ENCODE peak calls at places on chromosomes 16 and 17, in six cellular contexts. J is adrenal gland; D is CD8-positive, alpha-beta memory T cell; Z is body of pancreas; I is PC-9; U is heart right ventricle. H is an unnamed sample. For H3K4me1, the result is how much of the 10 kb centered on the place peaks cover.

GRCh38 chr16:69123894-69124293 is 8.5 kb downstream of the CHTF8 start:
- DNase-seq in J (peak), D (peak), Z (peak), I (peak), U (peak), H (no peak)

GRCh38 chr16:48210747-48211146 is 33.4 kb upstream of the LONP2 start:
- DNase-seq in J (no peak), D (no peak), Z (peak), I (no peak), U (no peak), H (no peak)

GRCh38 chr17:82346342-82347300 is 12.4 kb upstream of the TEX19 start:
- DNase-seq in J (no peak), D (no peak), Z (no peak), I (no peak), U (no peak), H (no peak)

GRCh38 chr17:6940186-6940649 is 55.6 kb upstream of the ALOX12 start:
- DNase-seq in J (peak), D (no peak), Z (no peak), I (no peak), U (no peak), H (no peak)

GRCh38 chr16:3759736-3760135 is 42.4 kb upstream of the TRAP1 start:
- DNase-seq in J (no peak), D (no peak), Z (no peak), I (no peak), U (no peak), H (no peak)

GRCh38 chr17:58783380-58783779 is 27.7 kb downstream of the PPM1E start:
- DNase-seq in J (no peak), D (no peak), Z (no peak), I (no peak), U (no peak), H (no peak)

GRCh38 chr16:85195884-85196816 is 83.9 kb upstream of the CIBAR2 start:
- DNase-seq in J (peak), D (no peak), Z (peak), I (no peak), U (no peak), H (no peak)

GRCh38 chr17:4043862-4044261 is 79.6 kb upstream of the ATP2A3 start:
- DNase-seq in J (peak), D (peak), Z (no peak), I (no peak), U (no peak), H (no peak)

GRCh38 chr17:67602974-67603373 is 114.8 kb upstream of the NOL11 start:
- DNase-seq in J (peak), D (peak), Z (peak), I (no peak), U (no peak), H (no peak)

GRCh38 chr17:80123791-80124190 is 22.4 kb downstream of the GAA start:
- DNase-seq in J (peak), D (no peak), Z (peak), I (no peak), U (no peak), H (no peak)

GRCh38 chr16:19607610-19608280 is 52.2 kb downstream of the VPS35L start:
- DNase-seq in J (no peak), D (no peak), Z (no peak), I (peak), U (no peak), H (no peak)

GRCh38 chr16:48352648-48353347 is 32.4 kb downstream of the SIAH1 start:
- DNase-seq in J (no peak), D (no peak), Z (no peak), I (no peak), U (no peak), H (no peak)

GRCh38 chr16:27853651-27854050 is 209.9 kb downstream of the GSG1L start:
- DNase-seq in J (no peak), D (no peak), Z (no peak), I (no peak), U (no peak), H (no peak)

GRCh38 chr17:45052052-45052772 is 780 bp upstream of the DCAKD start:
- DNase-seq in J (peak), D (peak), Z (peak), I (no peak), U (peak), H (peak)

GRCh38 chr16:27232061-27232841 is 28.9 kb downstream of the KDM8 start:
- DNase-seq in J (no peak), D (no peak), Z (no peak), I (no peak), U (no peak), H (peak)

GRCh38 chr16:68272501-68273209 is 8.3 kb downstream of the SLC7A6 start:
- DNase-seq in J (no peak), D (peak), Z (peak), I (no peak), U (no peak), H (no peak)

GRCh38 chr16:81608515-81609209 is 164.1 kb downstream of the CMIP start:
- DNase-seq in J (peak), D (no peak), Z (peak), I (no peak), U (no peak), H (no peak)

GRCh38 chr16:8717469-8717868 is 43.1 kb downstream of the ABAT start:
- DNase-seq in J (no peak), D (no peak), Z (no peak), I (no peak), U (no peak), H (no peak)

GRCh38 chr17:3888343-3889171 is 4.3 kb downstream of the CAMKK1 start:
- DNase-seq in J (peak), D (no peak), Z (peak), I (peak), U (peak), H (no peak)

GRCh38 chr16:56525154-56525720 is 5.4 kb upstream of the BBS2 start:
- DNase-seq in J (no peak), D (no peak), Z (no peak), I (no peak), U (no peak), H (no peak)

GRCh38 chr16:75361936-75362335 is 71.4 kb downstream of the CFDP1 start:
- DNase-seq in J (no peak), D (no peak), Z (no peak), I (no peak), U (no peak), H (no peak)

GRCh38 chr17:45305532-45306087 is 11.2 kb downstream of the MAP3K14 start:
- DNase-seq in J (no peak), D (no peak), Z (no peak), I (no peak), U (no peak), H (no peak)

GRCh38 chr17:33667052-33667509 is 374.0 kb upstream of the ASIC2 start:
- DNase-seq in J (no peak), D (peak), Z (no peak), I (no peak), U (no peak), H (no peak)

GRCh38 chr16:23987443-23987842 is 151.7 kb downstream of the PRKCB start:
- DNase-seq in J (no peak), D (peak), Z (no peak), I (no peak), U (no peak), H (no peak)

GRCh38 chr16:71526111-71526998 is at the start of gene CHST4:
- DNase-seq in J (peak), D (no peak), Z (no peak), I (peak), U (no peak), H (no peak)

DNA sequence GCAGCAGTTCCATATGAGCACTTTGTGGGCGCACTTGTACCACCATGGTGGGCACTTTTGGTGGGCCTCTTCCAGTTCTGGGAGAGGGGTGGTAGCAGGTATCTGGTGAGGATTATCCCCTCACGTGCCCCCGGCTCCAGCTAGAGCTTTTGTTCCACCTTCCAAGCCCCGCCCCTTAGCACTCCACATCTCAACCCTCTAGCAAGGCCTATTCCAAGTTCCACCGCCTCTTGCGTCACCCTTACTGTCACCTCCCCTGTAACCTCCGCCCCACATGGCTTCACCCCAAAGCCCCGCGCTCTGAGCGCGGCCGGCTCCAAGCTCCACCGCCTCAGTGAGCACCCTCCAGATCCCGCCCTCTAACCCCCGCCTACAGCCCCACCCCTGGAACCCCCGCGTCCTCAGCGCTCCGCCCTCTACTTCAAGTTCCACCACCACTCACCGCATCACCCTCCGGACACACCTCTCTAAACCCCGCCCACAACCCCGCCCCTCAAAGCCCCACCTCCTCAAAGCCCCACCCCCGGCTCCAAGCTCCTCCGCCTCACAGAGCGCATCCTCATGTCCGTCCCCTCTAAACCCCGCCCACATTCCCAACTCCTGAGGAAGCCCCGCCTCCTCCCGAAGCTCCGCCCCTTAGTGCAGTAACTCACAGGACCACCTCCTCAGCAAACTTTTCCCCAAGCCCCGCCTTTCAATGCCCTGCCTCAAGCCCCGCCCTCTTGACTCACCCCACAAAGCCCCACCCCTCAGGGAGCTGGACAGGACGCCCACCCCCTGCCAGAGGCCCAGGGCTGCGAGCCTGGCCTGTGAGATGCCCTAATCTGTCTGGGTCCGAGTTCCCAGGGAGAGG is 11.1 kb downstream of the SCN4A start:
- DNase-seq in J (peak), D (no peak), Z (peak), I (peak), U (peak), H (peak)
- H3K4me3 ChIP-seq in J (no peak), D (no peak), Z (no peak), I (peak), U (no peak), H (peak)

GRCh38 chr17:15258113-15258512 is 7.0 kb downstream of the PMP22 start:
- DNase-seq in J (no peak), D (no peak), Z (no peak), I (no peak), U (no peak), H (no peak)
- H3K4me1 ChIP-seq in J (under half), D (under half), Z (under half), I (under half), U (half or more), H (half or more)

GRCh38 chr16:76535-77272 is 1.3 kb upstream of the MPG start:
- DNase-seq in J (peak), D (no peak), Z (peak), I (peak), U (peak), H (peak)
- H3K4me3 ChIP-seq in J (no peak), D (no peak), Z (no peak), I (peak), U (peak), H (peak)

GRCh38 chr17:73096866-73097265 is 4.4 kb upstream of the SLC39A11 start:
- DNase-seq in J (peak), D (no peak), Z (peak), I (no peak), U (no peak), H (no peak)
- H3K4me1 ChIP-seq in J (under half), D (under half), Z (under half), I (under half), U (under half), H (under half)

H was measured in left lung.